ENCODE peak calls at places on chromosomes 1 and 21, in nine cellular contexts. L, K, V, S, Z, W, U, F and J are unnamed samples.

GRCh38 chr21:44930543-44930981 is 9.3 kb upstream of the SLX9 start:
- DNase-seq in L (no peak), K (peak; percentile 37), V (no peak), S (peak; percentile 84), Z (no peak), W (peak; percentile 19), U (peak; percentile 89), F (no peak), J (peak; percentile 70)

GRCh38 chr1:39144943-39145650 is 59.4 kb upstream of the MACF1 start:
- DNase-seq in L (no peak), K (no peak), V (no peak), S (no peak), Z (no peak), W (no peak), U (no peak), F (peak; percentile 58), J (no peak)

GRCh38 chr1:43293896-43294760 is 6.7 kb upstream of the TIE1 start:
- DNase-seq in L (no peak), K (no peak), V (no peak), S (no peak), Z (no peak), W (no peak), U (no peak), F (peak; percentile 56), J (no peak)

GRCh38 chr21:16181024-16181423 is 451.2 kb downstream of the USP25 start:
- DNase-seq in L (no peak), K (no peak), V (no peak), S (no peak), Z (no peak), W (no peak), U (no peak), F (no peak), J (no peak)

GRCh38 chr1:172273668-172274396 is 146.7 kb upstream of the C1orf105 start:
- DNase-seq in L (no peak), K (no peak), V (no peak), S (no peak), Z (no peak), W (no peak), U (no peak), F (no peak), J (no peak)

GRCh38 chr1:111618953-111619634 is 495 bp upstream of the RAP1A start:
- DNase-seq in L (no peak), K (no peak), V (no peak), S (no peak), Z (no peak), W (no peak), U (no peak), F (no peak), J (no peak)

GRCh38 chr1:231841616-231842344 is 215.2 kb downstream of the DISC1 start:
- DNase-seq in L (no peak), K (no peak), V (peak; percentile 53), S (no peak), Z (no peak), W (no peak), U (no peak), F (peak; percentile 41), J (no peak)

GRCh38 chr1:226520640-226521355 is 27.8 kb upstream of the STUM start:
- DNase-seq in L (no peak), K (no peak), V (no peak), S (no peak), Z (no peak), W (no peak), U (no peak), F (no peak), J (no peak)

GRCh38 chr1:39326836-39327235 is 122.3 kb downstream of the MACF1 start:
- DNase-seq in L (no peak), K (no peak), V (no peak), S (no peak), Z (no peak), W (no peak), U (no peak), F (peak; percentile 51), J (no peak)

GRCh38 chr1:26161408-26162219 is 2.7 kb downstream of the FAM110D start:
- DNase-seq in L (no peak), K (peak; percentile 74), V (peak; percentile 36), S (peak; percentile 35), Z (peak; percentile 76), W (peak; percentile 55), U (peak; percentile 56), F (peak; percentile 31), J (no peak)

GRCh38 chr1:24112381-24113169 is 640 bp upstream of the MYOM3 start:
- DNase-seq in L (no peak), K (peak; percentile 74), V (peak; percentile 59), S (peak; percentile 61), Z (no peak), W (peak; percentile 73), U (peak; percentile 86), F (peak; percentile 65), J (peak; percentile 42)

GRCh38 chr21:39313042-39313456 is 383 bp downstream of the BRWD1 start:
- DNase-seq in L (peak; percentile 70), K (no peak), V (no peak), S (no peak), Z (peak; percentile 53), W (peak; percentile 60), U (peak; percentile 36), F (no peak), J (no peak)

GRCh38 chr1:24385160-24385939 is 28.2 kb downstream of the STPG1 start:
- DNase-seq in L (no peak), K (no peak), V (peak; percentile 55), S (peak; percentile 44), Z (no peak), W (no peak), U (peak; percentile 61), F (peak; percentile 49), J (no peak)

GRCh38 chr1:162991444-162991843 is 77.7 kb upstream of the RGS4 start:
- DNase-seq in L (no peak), K (no peak), V (no peak), S (no peak), Z (no peak), W (no peak), U (no peak), F (no peak), J (no peak)

GRCh38 chr1:81021134-81021533 is 779.6 kb upstream of the ADGRL2 start:
- DNase-seq in L (no peak), K (no peak), V (no peak), S (no peak), Z (no peak), W (no peak), U (no peak), F (peak; percentile 6), J (no peak)

GRCh38 chr1:45215485-45216199 is 9.2 kb upstream of the ZSWIM5 start:
- DNase-seq in L (no peak), K (no peak), V (no peak), S (no peak), Z (no peak), W (no peak), U (no peak), F (no peak), J (no peak)

GRCh38 chr1:158124034-158124433 is 56.7 kb upstream of the CD1D start:
- DNase-seq in L (no peak), K (no peak), V (no peak), S (no peak), Z (no peak), W (peak; percentile 79), U (no peak), F (peak; percentile 9), J (no peak)

GRCh38 chr21:42495027-42495426 is 997 bp downstream of the RSPH1 start:
- DNase-seq in L (no peak), K (no peak), V (no peak), S (no peak), Z (no peak), W (no peak), U (no peak), F (no peak), J (no peak)

GRCh38 chr21:31182231-31183129 is 144.2 kb upstream of the KRTAP19-8 start:
- DNase-seq in L (no peak), K (no peak), V (no peak), S (peak; percentile 67), Z (no peak), W (no peak), U (peak; percentile 70), F (no peak), J (no peak)

GRCh38 chr21:31184462-31184861 is 146.2 kb upstream of the KRTAP19-8 start:
- DNase-seq in L (no peak), K (no peak), V (no peak), S (peak; percentile 63), Z (no peak), W (no peak), U (peak; percentile 91), F (no peak), J (no peak)

GRCh38 chr21:31180256-31181088 is 142.2 kb upstream of the KRTAP19-8 start:
- DNase-seq in L (no peak), K (no peak), V (peak; percentile 23), S (no peak), Z (no peak), W (no peak), U (peak; percentile 35), F (peak; percentile 54), J (no peak)

GRCh38 chr21:31185663-31186062 is 147.4 kb upstream of the KRTAP19-8 start:
- DNase-seq in L (no peak), K (no peak), V (no peak), S (no peak), Z (no peak), W (no peak), U (peak; percentile 39), F (no peak), J (no peak)

GRCh38 chr21:31181089-31181757 is 142.9 kb upstream of the KRTAP19-8 start:
- DNase-seq in L (no peak), K (no peak), V (no peak), S (peak; percentile 61), Z (no peak), W (no peak), U (peak; percentile 54), F (no peak), J (no peak)
- TF ChIP-seq CTCF in L (no peak), K (no peak), V (no peak), S (no peak), Z (no peak), W (no peak), U (no peak), F (no peak), J (no peak)

GRCh38 chr1:151443846-151444790 is 15.2 kb downstream of the POGZ start:
- DNase-seq in L (no peak), K (no peak), V (peak; percentile 82), S (peak; percentile 68), Z (peak; percentile 41), W (peak; percentile 43), U (peak; percentile 86), F (peak; percentile 86), J (peak; percentile 48)
- TF ChIP-seq CTCF in L (peak; percentile 67), K (peak; percentile 80), V (peak; percentile 84), S (peak; percentile 83), Z (no peak), W (peak; percentile 52), U (peak; percentile 80), F (peak; percentile 89), J (peak; percentile 82)

GRCh38 chr1:235597867-235598553 is 51.6 kb downstream of the GNG4 start:
- DNase-seq in L (no peak), K (no peak), V (peak; percentile 71), S (no peak), Z (no peak), W (no peak), U (no peak), F (peak; percentile 62), J (no peak)
- TF ChIP-seq CTCF in L (no peak), K (no peak), V (peak; percentile 46), S (no peak), Z (peak; percentile 45), W (no peak), U (peak; percentile 25), F (peak; percentile 42), J (no peak)

DNA sequence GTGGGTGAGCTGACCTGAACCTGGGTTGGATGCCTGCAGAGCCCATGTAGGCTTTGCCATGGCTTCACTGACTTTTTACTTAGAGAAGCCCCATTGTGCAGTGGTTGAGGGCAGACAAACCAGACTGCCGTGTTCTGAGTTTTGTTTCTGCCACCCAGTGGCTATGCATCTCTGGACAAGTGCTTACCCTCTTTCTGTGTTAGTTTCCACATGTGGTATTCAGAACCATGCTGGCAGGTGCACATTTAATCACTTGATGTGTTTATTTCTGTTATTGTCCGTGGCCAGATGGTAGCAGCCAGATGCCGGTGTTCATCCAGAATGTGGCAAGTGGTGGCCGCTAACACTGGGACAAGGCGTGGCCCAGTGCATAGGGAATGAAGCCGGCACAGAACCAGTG is 10.3 kb upstream of the PTPN7 start:
- DNase-seq in L (no peak), K (no peak), V (no peak), S (no peak), Z (no peak), W (no peak), U (peak; percentile 28), F (no peak), J (no peak)
- TF ChIP-seq CTCF in L (no peak), K (no peak), V (no peak), S (no peak), Z (no peak), W (no peak), U (no peak), F (no peak), J (no peak)